ENCODE peak calls at places on chromosomes 7 and 10, in nine cellular contexts. K is upper lobe of right lung; H is A549; M is fibroblast of mammary gland; O is CD4-positive, alpha-beta T cell; L is fibroblast of the aortic adventitia; F is CD8-positive, alpha-beta T cell; A is cardiac muscle cell; R is HFFc6. Y is an unnamed sample.

GRCh38 chr10:49177391-49178355 is 10.5 kb downstream of the TMEM273 start:
- DNase-seq in A (no peak), R (peak), O (no peak), H (peak), L (peak), K (no peak), F (no peak), M (peak), Y (no peak)

GRCh38 chr7:116674508-116675173 is 2.6 kb downstream of the MET start:
- DNase-seq in H (peak), O (no peak), K (no peak), R (peak), L (no peak), A (no peak), F (no peak), M (peak), Y (no peak)

GRCh38 chr10:89238956-89239713 is 12.4 kb downstream of the LIPA start:
- DNase-seq in L (no peak), A (peak), H (no peak), F (no peak), M (no peak), K (no peak), O (no peak), R (no peak), Y (no peak)

GRCh38 chr7:101549734-101550133 is 79.4 kb downstream of the MYL10 start:
- DNase-seq in A (no peak), R (no peak), F (no peak), K (peak), O (no peak), M (no peak), H (no peak), L (no peak), Y (no peak)

GRCh38 chr10:69416695-69417094 is at the start of gene TACR2:
- DNase-seq in A (no peak), O (no peak), R (no peak), M (no peak), F (no peak), H (no peak), L (no peak), K (no peak), Y (no peak)

GRCh38 chr10:46557319-46558140 is 1.1 kb upstream of the GPRIN2 start:
- DNase-seq in R (peak), H (no peak), M (no peak), K (peak), O (no peak), L (no peak), F (no peak), A (no peak), Y (no peak)

GRCh38 chr7:94052398-94053180 is 48.4 kb upstream of the BET1 start:
- DNase-seq in L (no peak), K (no peak), F (no peak), M (no peak), H (no peak), O (no peak), R (no peak), A (no peak), Y (no peak)

GRCh38 chr7:66281678-66282593 is 76.8 kb downstream of the TPST1 start:
- DNase-seq in K (no peak), M (peak), L (peak), O (no peak), A (no peak), R (peak), F (no peak), H (peak), Y (no peak)

GRCh38 chr7:129210256-129210988 is 14.4 kb upstream of the AHCYL2 start:
- DNase-seq in L (peak), F (peak), K (peak), R (peak), O (peak), H (peak), A (peak), M (peak), Y (peak)

DNA sequence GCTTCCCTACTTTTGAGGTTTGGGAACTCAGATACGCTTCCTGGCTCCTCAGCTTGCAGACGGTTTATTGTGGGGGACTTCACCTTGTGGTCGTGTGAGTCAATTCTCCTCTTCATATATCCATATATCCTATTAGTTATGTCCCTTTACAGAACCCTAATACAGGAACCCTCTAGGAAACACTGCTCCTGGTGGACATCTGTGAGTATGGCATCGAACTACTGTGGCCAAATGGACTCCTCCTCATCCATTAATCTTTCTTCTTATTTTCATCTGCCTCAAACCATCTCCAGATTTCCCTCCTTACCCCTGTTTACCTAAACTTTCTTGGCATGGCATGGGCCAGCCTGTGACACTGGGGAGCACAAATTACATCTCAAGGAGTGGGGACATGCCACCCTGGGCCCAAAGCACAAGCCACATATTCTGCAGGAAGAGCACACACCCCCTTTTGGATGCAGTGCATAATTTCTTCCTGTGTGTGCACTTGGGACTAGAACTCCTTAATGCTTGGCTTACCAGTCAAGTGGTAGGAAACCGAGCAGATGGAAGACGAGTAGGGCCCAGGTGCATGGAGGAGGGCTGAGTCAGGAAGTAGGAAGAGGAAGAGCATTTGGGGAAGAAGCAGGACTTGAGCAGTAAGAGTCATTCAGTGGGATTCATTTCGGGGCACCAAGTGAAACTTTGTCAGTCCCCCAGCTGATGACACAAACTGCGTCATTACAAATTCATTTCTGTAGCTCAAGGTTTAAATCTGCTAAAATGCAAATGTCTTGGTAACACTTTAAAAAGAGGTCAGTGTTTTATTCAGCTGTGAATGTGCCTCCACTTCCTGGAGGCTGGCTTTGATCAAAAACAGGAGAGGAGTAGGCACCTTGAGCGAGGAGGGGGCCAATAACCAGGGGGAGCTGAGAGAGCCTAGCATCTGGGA is 80.8 kb upstream of the PLXNA4 start:
- DNase-seq in H (peak), R (peak), M (peak), A (peak), O (no peak), F (no peak), K (no peak), L (peak), Y (no peak)
- TF ChIP-seq CTCF in H (no peak), R (peak), M (peak), A (peak), O (peak), F (peak), K (peak), L (peak), Y (no peak)

GRCh38 chr7:29878081-29878688 is 71.9 kb downstream of the WIPF3 start:
- DNase-seq in A (peak), M (peak), K (no peak), F (no peak), L (peak), O (peak), H (peak), R (peak), Y (no peak)
- TF ChIP-seq CTCF in A (peak), M (peak), K (peak), F (peak), L (peak), O (peak), H (peak), R (peak), Y (peak)

DNA sequence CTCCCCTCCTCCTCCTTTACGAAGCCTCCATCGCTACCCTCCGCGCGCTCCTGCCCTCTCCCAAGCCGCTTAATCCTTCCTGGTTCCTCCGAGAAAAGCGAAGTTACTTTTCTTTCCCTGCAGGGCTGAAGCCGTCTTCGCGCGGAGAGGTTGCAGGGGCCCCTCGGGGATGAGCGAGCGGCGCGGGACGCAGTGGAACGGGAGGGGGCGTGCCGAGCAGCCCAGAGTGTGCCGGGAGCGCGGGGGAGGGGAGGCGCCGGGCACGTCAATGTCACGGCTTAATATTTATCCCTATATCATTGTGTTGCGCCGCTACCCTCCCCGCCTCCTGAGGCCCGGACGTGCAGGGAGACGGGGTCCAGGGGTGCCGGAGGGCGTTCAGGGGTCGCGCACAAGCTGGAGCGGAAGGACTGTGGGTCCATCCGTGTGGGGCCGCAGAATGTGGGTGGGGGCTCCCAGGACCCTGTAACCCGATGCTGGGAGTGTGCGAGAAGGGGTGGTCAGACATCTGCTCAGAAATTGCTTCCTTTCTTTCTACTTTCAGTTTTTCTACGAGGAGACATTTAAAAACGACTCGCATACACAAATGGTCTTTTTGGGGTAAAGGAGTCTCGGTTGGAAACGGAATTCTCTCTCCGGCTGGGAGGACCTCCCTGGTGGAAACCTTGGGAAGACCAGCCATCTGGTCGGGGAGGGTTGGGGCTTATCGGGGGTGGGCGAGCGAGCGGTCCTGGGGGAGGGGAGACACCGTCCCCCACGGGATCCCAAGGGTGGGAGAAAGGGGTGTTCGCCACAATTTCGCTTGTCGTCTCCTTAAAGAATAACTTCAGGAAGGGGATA is 2.4 kb downstream of the CDK6 start:
- DNase-seq in M (peak), F (peak), L (peak), R (peak), A (peak), O (peak), H (peak), K (peak), Y (peak)
- TF ChIP-seq CTCF in M (no peak), F (no peak), L (peak), R (no peak), A (peak), O (no peak), H (no peak), K (peak), Y (no peak)

GRCh38 chr7:135509589-135509838 is 388 bp downstream of the CNOT4 start:
- DNase-seq in H (no peak), O (no peak), M (peak), K (no peak), F (no peak), R (no peak), A (no peak), L (no peak), Y (no peak)

GRCh38 chr7:135512135-135512887 is 2.4 kb upstream of the CNOT4 start:
- DNase-seq in R (peak), O (no peak), M (peak), H (peak), K (no peak), F (no peak), A (peak), L (peak), Y (no peak)

GRCh38 chr7:135509839-135510602 is at the start of gene CNOT4:
- DNase-seq in F (peak), L (peak), M (peak), K (peak), O (peak), A (peak), R (peak), H (peak), Y (peak)

GRCh38 chr7:135508853-135509588 is 881 bp downstream of the CNOT4 start:
- DNase-seq in M (peak), K (no peak), H (peak), R (peak), O (peak), F (no peak), L (peak), A (peak), Y (peak)

GRCh38 chr7:135510603-135511183 is 791 bp upstream of the CNOT4 start:
- DNase-seq in O (no peak), R (peak), F (no peak), H (peak), A (no peak), M (peak), L (peak), K (no peak), Y (no peak)
- TF ChIP-seq CTCF in O (no peak), R (peak), F (no peak), H (peak), A (peak), M (peak), L (peak), K (no peak), Y (no peak)

DNA sequence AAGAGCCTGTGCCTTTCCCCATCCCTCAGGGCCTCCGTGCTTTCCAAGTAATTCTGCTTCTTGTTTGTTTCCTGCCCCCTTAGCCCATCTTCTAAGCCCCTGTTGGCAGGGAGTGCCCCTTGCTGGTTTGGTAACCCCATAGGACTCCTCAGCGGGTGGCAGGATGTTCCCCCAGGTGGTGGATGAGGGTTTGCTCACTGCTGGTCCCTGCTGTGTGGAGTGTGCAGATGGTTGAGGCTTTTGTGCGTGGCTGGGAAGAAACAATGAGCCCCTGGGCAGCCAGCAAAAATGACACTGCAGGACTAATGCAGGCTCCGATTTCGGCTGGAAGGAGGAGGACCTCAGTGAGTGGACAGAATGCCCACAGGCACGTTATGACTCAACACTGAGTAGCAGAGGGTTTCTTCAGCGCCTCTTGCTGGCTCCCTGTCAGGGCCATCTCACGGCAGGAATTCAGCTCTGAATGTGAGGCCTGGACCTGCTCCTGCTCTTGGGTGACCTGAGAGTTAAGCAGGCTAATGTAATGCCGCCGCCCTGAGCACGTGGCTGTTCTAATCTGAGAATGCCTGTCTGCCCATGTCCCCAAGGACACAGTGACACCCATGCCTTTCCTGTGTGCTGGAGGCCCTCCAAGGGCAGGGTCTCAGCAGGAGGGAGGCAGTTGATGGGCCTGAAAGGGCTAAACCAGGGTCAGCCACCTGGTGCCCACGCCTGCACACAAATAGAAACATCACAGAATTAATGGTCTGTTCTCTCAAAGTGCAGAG is 16.6 kb downstream of the BAG3 start:
- DNase-seq in F (no peak), R (peak), A (peak), H (peak), L (peak), K (no peak), O (no peak), M (peak), Y (no peak)
- TF ChIP-seq CTCF in F (no peak), R (peak), A (no peak), H (peak), L (peak), K (no peak), O (no peak), M (peak), Y (no peak)

GRCh38 chr10:72334196-72334831 is 20.4 kb downstream of the DNAJB12 start:
- DNase-seq in A (peak), L (no peak), R (no peak), O (no peak), M (peak), K (no peak), F (no peak), H (no peak), Y (no peak)

GRCh38 chr10:72335394-72336258 is 19.1 kb downstream of the DNAJB12 start:
- DNase-seq in L (peak), F (peak), H (no peak), K (peak), M (peak), O (peak), R (no peak), A (no peak), Y (peak)

GRCh38 chr10:72333111-72334012 is 21.4 kb downstream of the DNAJB12 start:
- DNase-seq in H (no peak), K (peak), M (no peak), A (no peak), F (no peak), O (no peak), L (no peak), R (no peak), Y (no peak)

GRCh38 chr10:72336259-72337038 is 18.3 kb downstream of the DNAJB12 start:
- DNase-seq in K (no peak), F (no peak), M (peak), L (no peak), H (no peak), A (no peak), O (no peak), R (no peak), Y (no peak)

GRCh38 chr10:72334832-72335393 is 19.8 kb downstream of the DNAJB12 start:
- DNase-seq in M (peak), H (no peak), O (peak), F (peak), L (peak), A (no peak), K (peak), R (peak), Y (peak)
- TF ChIP-seq CTCF in M (peak), H (no peak), O (no peak), F (no peak), L (no peak), A (peak), K (peak), R (peak), Y (no peak)

GRCh38 chr7:127632276-127632910 is 14.5 kb upstream of the PAX4 start:
- DNase-seq in L (peak), R (peak), O (no peak), F (no peak), K (no peak), M (peak), H (no peak), A (no peak), Y (no peak)

GRCh38 chr7:127628445-127628844 is 10.5 kb upstream of the PAX4 start:
- DNase-seq in K (no peak), O (no peak), L (peak), F (no peak), M (no peak), H (no peak), A (peak), R (no peak), Y (no peak)

GRCh38 chr7:127629268-127629854 is 11.4 kb upstream of the PAX4 start:
- DNase-seq in H (peak), F (no peak), A (peak), L (no peak), K (no peak), M (no peak), O (peak), R (no peak), Y (no peak)
- TF ChIP-seq CTCF in H (peak), F (peak), A (peak), L (peak), K (peak), M (peak), O (peak), R (peak), Y (no peak)

GRCh38 chr7:104883248-104883717 is 130.7 kb upstream of the KMT2E start:
- DNase-seq in A (peak), F (no peak), L (peak), H (no peak), R (no peak), M (no peak), K (no peak), O (no peak), Y (no peak)

GRCh38 chr7:104878577-104878976 is 135.4 kb upstream of the KMT2E start:
- DNase-seq in O (no peak), K (no peak), A (no peak), R (no peak), L (no peak), F (no peak), H (no peak), M (no peak), Y (no peak)

GRCh38 chr7:104883718-104884452 is 130.1 kb upstream of the KMT2E start:
- DNase-seq in F (peak), K (peak), H (peak), M (peak), R (peak), A (peak), O (peak), L (peak), Y (peak)
- TF ChIP-seq CTCF in F (peak), K (peak), H (peak), M (peak), R (peak), A (peak), O (peak), L (peak), Y (peak)

DNA sequence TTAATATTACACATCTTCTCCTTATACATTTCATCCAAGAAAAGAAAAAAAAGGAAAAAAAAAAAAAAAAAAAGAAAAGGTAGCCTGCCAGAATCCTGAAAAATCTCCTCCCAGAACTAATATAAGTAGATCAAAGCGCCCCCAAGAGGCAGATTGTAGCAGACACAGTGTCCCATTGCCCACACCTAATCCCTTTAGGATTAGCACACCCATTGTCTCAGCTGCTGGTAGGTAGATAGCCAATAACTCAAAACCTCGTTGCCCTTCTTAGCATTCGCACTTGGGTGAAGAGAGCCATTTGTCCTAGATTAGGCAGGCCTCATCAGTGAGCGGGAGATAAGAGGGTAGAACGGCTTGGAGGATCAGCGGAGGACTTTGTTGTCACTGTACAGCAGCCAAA is 100.2 kb upstream of the SORCS1 start:
- DNase-seq in M (no peak), R (no peak), A (peak), H (no peak), L (no peak), O (no peak), F (no peak), K (no peak), Y (no peak)
- TF ChIP-seq CTCF in M (no peak), R (no peak), A (no peak), H (no peak), L (no peak), O (no peak), F (no peak), K (peak), Y (no peak)

Y was measured in activated B cell treated with CpG ODN at 0.5 μM for 24 hours.